ENCODE peak calls at places on chromosome 21, in six cellular contexts. Z, P, G, S, J and V are unnamed samples.

GRCh38 chr21:31900121-31900895 is 27.5 kb downstream of the HUNK start:
- DNase-seq in Z (no peak), S (no peak), G (no peak), P (peak; percentile 75), J (no peak), V (peak; percentile 80)

GRCh38 chr21:37186983-37187382 is 80.2 kb downstream of the VPS26C start:
- DNase-seq in Z (no peak), J (no peak), S (no peak), P (no peak), G (no peak), V (no peak)

GRCh38 chr21:36798461-36798860 is 99.5 kb downstream of the SIM2 start:
- DNase-seq in J (no peak), S (no peak), P (no peak), Z (no peak), G (no peak), V (no peak)

GRCh38 chr21:31397515-31397926 is 53.5 kb upstream of the TIAM1 start:
- DNase-seq in S (no peak), J (no peak), G (no peak), Z (no peak), P (peak; percentile 18), V (peak; percentile 27)

GRCh38 chr21:38075833-38076567 is 159.7 kb upstream of the KCNJ6 start:
- DNase-seq in S (no peak), J (no peak), G (no peak), P (no peak), Z (no peak), V (peak; percentile 3)

GRCh38 chr21:40505681-40506080 is 341.3 kb downstream of the DSCAM start:
- DNase-seq in J (no peak), G (no peak), Z (no peak), P (no peak), S (no peak), V (no peak)

GRCh38 chr21:34545079-34545884 is 33.3 kb upstream of the KCNE1 start:
- DNase-seq in Z (no peak), J (no peak), G (peak; percentile 25), S (no peak), P (peak; percentile 47), V (peak; percentile 46)

GRCh38 chr21:39961251-39961650 is 94.0 kb downstream of the PCP4 start:
- DNase-seq in G (peak; percentile 42), S (no peak), P (no peak), Z (no peak), J (no peak), V (no peak)

GRCh38 chr21:32304998-32305397 is 6.3 kb downstream of the MRAP start:
- DNase-seq in P (no peak), G (no peak), Z (no peak), J (no peak), S (no peak), V (no peak)

GRCh38 chr21:41692216-41692615 is 74.6 kb downstream of the RIPK4 start:
- DNase-seq in S (no peak), G (no peak), P (no peak), Z (no peak), J (no peak), V (peak; percentile 13)

GRCh38 chr21:41784456-41785102 is 17.7 kb upstream of the RIPK4 start:
- DNase-seq in S (no peak), J (no peak), G (no peak), Z (no peak), P (no peak), V (no peak)

GRCh38 chr21:17462276-17462981 is 50.4 kb upstream of the CXADR start:
- DNase-seq in J (no peak), P (peak; percentile 83), Z (no peak), S (no peak), G (peak; percentile 30), V (peak; percentile 81)

GRCh38 chr21:24705201-24705600 is 902.1 kb downstream of the MRPL39 start:
- DNase-seq in S (no peak), Z (no peak), G (no peak), J (no peak), P (no peak), V (no peak)

GRCh38 chr21:33767236-33767635 is 124.9 kb downstream of the ITSN1 start:
- DNase-seq in G (no peak), J (no peak), Z (no peak), P (no peak), S (no peak), V (no peak)

DNA sequence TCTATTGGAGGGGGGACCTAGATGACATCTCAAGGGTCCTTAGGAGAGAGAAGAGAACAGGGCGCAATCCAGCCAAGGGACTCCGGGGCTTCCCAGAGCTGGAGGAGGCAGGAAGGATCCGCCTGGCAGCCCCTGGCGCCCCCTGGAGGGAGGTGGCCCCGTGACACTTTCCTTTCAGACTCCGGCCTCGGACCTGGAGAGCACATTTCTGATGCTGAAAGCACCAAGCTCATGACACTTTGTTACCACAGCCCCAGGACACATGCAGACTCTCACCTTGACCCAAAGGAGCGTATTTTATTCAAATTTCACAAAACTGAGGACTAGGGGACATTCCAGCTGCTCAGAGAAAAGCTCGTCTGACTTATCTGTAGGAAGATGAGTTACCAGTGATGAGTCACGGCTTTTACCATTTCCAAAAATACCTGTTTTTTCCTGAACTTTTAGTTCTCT is 21.4 kb upstream of the POFUT2 start:
- DNase-seq in J (peak; percentile 73), Z (no peak), P (peak; percentile 70), G (no peak), S (no peak), V (peak; percentile 69)
- H3K4me3 ChIP-seq in J (no peak overlapping the region), Z (no peak overlapping the region), P (no peak overlapping the region), G (no peak overlapping the region), S (no peak overlapping the region), V (no peak overlapping the region)

GRCh38 chr21:29077651-29078090 is 4.2 kb upstream of the CCT8 start:
- DNase-seq in J (no peak), P (no peak), S (no peak), G (peak; percentile 33), Z (no peak), V (no peak)
- H3K4me3 ChIP-seq in J (peak overlapping the region; percentile 55), P (peak overlapping the region; percentile 38), S (peak overlapping the region; percentile 79), G (peak overlapping the region; percentile 45), Z (peak overlapping the region; percentile 53), V (peak overlapping the region; percentile 48)

DNA sequence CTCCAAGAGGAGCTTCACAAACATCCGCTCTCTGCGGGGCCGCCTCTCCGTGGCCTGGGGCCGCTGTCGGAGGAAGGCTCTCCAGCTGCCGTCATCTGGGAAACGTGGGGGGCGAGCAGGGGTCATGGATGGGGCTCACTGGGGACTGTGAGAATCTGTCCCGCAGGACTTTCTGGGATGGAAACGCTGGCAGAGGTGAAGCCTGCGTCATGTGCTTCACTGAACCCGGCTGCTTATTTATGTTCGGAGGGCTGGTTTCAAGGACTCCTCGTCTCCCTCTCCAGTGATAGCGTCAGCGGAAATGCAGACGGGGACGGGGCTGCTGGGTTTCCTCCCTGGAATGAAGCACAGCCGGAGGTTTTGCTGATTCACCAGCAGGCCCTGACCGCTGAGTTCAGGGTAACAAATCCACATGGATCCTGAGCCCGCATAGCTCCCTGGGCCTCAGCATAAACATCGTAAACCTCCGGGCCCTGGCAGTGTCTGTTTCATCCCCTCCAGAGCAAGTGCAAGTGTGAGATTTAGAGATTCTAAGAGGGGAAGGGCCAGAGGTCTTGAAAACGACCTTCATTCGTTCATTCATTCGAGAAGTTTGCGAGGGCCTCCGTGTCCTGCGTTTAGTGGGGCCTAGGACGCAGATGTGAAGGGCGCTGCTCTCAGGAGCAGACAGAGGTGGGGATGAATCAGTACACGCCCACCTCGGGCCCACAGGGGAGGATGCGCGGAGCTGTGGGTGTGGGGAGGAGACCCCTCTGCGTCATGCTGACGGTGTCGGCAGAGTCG is 7.0 kb upstream of the POFUT2 start:
- DNase-seq in J (peak; percentile 92), G (peak; percentile 13), P (peak; percentile 78), Z (peak; percentile 98), S (peak; percentile 80), V (peak; percentile 61)
- H3K4me3 ChIP-seq in J (no peak overlapping the region), G (no peak overlapping the region), P (no peak overlapping the region), Z (peak overlapping the region; percentile 22), S (peak overlapping the region; percentile 37), V (no peak overlapping the region)

DNA sequence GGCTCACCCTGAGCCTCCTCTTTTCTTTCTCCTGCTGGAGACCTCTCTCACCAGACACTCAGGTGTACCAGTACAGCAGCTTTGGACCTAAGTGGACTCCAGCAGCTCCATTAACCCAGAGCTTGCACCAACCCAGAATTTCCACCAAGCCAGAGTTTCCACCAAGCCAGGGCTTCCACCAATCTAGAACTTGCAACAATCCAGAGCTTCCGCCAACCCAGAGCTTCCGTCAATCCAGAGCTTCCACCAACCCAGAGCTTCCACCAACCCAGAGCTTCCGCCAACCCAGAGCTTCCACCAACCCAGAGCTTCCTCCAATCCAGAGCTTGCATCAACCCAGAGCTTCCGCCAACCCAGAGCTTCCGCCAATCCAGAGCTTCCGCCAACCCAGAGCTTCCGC is 23.2 kb downstream of the CRYAA start:
- DNase-seq in J (no peak), Z (no peak), G (no peak), P (no peak), S (no peak), V (no peak)
- H3K4me3 ChIP-seq in J (no peak overlapping the region), Z (no peak overlapping the region), G (no peak overlapping the region), P (no peak overlapping the region), S (no peak overlapping the region), V (no peak overlapping the region)